ENCODE peak calls at places on chromosomes 2 and 18, in five cellular contexts. H, F, Z, I and B are unnamed samples.

GRCh38 chr2:211128287-211128686 is 571.9 kb downstream of the CPS1 start:
- DNase-seq in H (no peak), F (peak; percentile 30), Z (peak; percentile 20), I (peak; percentile 54), B (no peak)

GRCh38 chr2:232929303-232930123 is 59.4 kb downstream of the SNORC start:
- DNase-seq in H (no peak), F (no peak), Z (no peak), I (no peak), B (no peak)

GRCh38 chr2:180456811-180457210 is 449.7 kb upstream of the CWC22 start:
- DNase-seq in H (no peak), F (no peak), Z (no peak), I (no peak), B (no peak)

GRCh38 chr2:240155080-240156025 is 14.9 kb upstream of the OTOS start:
- DNase-seq in H (no peak), F (no peak), Z (no peak), I (no peak), B (peak; percentile 64)

GRCh38 chr18:59910967-59911366 is 11.2 kb downstream of the PMAIP1 start:
- DNase-seq in H (no peak), F (no peak), Z (no peak), I (no peak), B (no peak)

GRCh38 chr2:42878581-42878980 is 86.2 kb upstream of the HAAO start:
- DNase-seq in H (peak; percentile 16), F (no peak), Z (peak; percentile 56), I (no peak), B (no peak)

GRCh38 chr2:54009549-54009948 is 38.8 kb upstream of the PSME4 start:
- DNase-seq in H (peak; percentile 20), F (no peak), Z (no peak), I (no peak), B (no peak)

GRCh38 chr2:121545257-121545656 is 14.6 kb downstream of the RNU4ATAC start:
- DNase-seq in H (no peak), F (no peak), Z (no peak), I (no peak), B (no peak)

GRCh38 chr2:118177318-118177717 is 89.0 kb downstream of the INSIG2 start:
- DNase-seq in H (no peak), F (no peak), Z (no peak), I (no peak), B (no peak)

GRCh38 chr2:201180010-201180409 is 2.9 kb upstream of the CASP10 start:
- DNase-seq in H (no peak), F (no peak), Z (no peak), I (no peak), B (no peak)

GRCh38 chr2:71778514-71779305 is 325.3 kb downstream of the DYSF start:
- DNase-seq in H (no peak), F (peak; percentile 22), Z (no peak), I (peak; percentile 51), B (no peak)

GRCh38 chr2:71782323-71782722 is 329.0 kb downstream of the DYSF start:
- DNase-seq in H (no peak), F (no peak), Z (no peak), I (no peak), B (no peak)

GRCh38 chr2:71781695-71782228 is 328.4 kb downstream of the DYSF start:
- DNase-seq in H (no peak), F (no peak), Z (no peak), I (no peak), B (no peak)

GRCh38 chr2:71779306-71779855 is 326.0 kb downstream of the DYSF start:
- DNase-seq in H (no peak), F (no peak), Z (no peak), I (no peak), B (no peak)

DNA sequence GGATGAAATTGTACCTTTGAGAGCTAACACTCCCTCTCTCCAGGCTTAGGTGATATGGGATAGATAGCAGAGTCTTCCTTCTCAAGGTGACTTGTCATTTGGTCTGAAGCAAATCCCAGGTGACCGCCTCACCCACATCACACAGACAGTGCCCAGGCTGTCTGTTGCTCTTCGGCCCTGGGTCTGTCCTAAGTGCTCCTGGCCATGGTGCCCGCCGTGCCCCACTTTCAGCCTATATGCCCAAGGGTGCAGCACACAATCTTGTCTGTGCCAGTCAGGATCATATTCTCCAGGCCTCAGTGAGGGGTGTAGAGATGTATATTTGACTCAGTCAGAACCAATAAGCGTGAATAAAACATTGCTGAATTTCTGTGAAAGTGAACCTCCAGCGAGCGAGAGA is 326.8 kb downstream of the DYSF start:
- DNase-seq in H (no peak), F (no peak), Z (no peak), I (no peak), B (no peak)
- H3K4me3 ChIP-seq in H (no peak overlapping the region), F (no peak overlapping the region), Z (no peak overlapping the region), I (no peak overlapping the region), B (no peak overlapping the region)

DNA sequence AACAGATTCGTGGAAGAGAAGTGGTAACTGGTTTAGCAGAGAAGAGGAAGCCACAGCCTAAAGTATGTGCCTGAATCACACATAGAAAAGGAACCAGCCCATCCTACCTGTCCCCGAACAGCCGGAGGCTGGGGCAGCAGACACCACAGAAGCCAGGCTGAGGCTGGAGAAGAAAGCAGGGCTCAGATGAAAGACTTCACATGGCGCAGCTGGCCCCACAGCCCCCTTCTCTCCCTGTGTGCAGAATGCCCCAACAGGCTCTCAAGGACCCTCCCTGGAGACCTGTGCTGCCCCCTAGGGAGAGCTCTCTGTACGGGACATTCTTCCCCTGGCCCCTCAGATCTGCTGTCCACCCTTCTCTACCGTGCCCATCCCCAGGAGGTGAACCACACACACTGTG is 83.5 kb upstream of the RAB12 start:
- DNase-seq in H (no peak), F (peak; percentile 69), Z (no peak), I (no peak), B (peak; percentile 50)
- TF ChIP-seq CTCF in H (peak; percentile 11), F (peak; percentile 71), Z (peak; percentile 38), I (peak; percentile 50), B (peak; percentile 43)

GRCh38 chr2:57126410-57126809 is 920.2 kb upstream of the VRK2 start:
- DNase-seq in H (no peak), F (peak; percentile 7), Z (no peak), I (no peak), B (peak; percentile 7)
- H2AFZ ChIP-seq in H (no peak overlapping the region), F (peak overlapping the region; percentile 64), Z (no peak overlapping the region), I (no peak overlapping the region), B (no peak overlapping the region)

GRCh38 chr2:86789687-86790133 is 1.0 kb downstream of the CD8A start:
- DNase-seq in H (no peak), F (peak; percentile 48), Z (no peak), I (no peak), B (no peak)
- H3K4me3 ChIP-seq in H (no peak overlapping the region), F (peak overlapping the region; percentile 57), Z (no peak overlapping the region), I (no peak overlapping the region), B (peak overlapping the region; percentile 13)

GRCh38 chr2:236521556-236521955 is 48.1 kb upstream of the ACKR3 start:
- DNase-seq in H (no peak), F (no peak), Z (no peak), I (no peak), B (no peak)
- TF ChIP-seq CTCF in H (no peak), F (no peak), Z (no peak), I (no peak), B (no peak)

DNA sequence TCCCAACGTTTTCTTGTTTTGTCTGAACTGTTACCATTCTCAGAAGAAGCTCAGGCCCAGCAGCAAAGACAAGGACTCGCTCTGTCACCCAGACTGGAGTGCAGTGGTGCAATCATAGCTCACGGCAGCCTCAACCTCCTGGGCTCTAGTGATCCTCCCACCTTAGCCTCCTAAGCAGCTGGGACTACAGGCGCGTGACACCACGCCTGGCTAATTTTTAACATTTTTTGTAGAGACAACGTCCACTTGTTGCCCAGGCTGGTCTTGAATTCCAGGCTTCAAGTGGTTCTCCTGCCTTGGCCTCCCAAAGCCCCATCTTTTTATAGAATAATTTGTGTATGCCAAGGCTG is 2.0 kb upstream of the SMYD5 start:
- DNase-seq in H (no peak), F (no peak), Z (no peak), I (no peak), B (no peak)
- H2AFZ ChIP-seq in H (no peak overlapping the region), F (no peak overlapping the region), Z (peak overlapping the region; percentile 18), I (no peak overlapping the region), B (no peak overlapping the region)

GRCh38 chr2:161425966-161426365 is 9.9 kb downstream of the TBR1 start:
- DNase-seq in H (no peak), F (no peak), Z (no peak), I (no peak), B (no peak)

GRCh38 chr2:161426416-161426787 is 10.3 kb downstream of the TBR1 start:
- DNase-seq in H (no peak), F (peak; percentile 28), Z (no peak), I (no peak), B (peak; percentile 34)

GRCh38 chr2:161423351-161424178 is 7.5 kb downstream of the TBR1 start:
- DNase-seq in H (no peak), F (peak; percentile 69), Z (no peak), I (no peak), B (peak; percentile 75)

GRCh38 chr2:161424179-161424763 is 8.2 kb downstream of the TBR1 start:
- DNase-seq in H (no peak), F (peak; percentile 78), Z (no peak), I (no peak), B (peak; percentile 22)

DNA sequence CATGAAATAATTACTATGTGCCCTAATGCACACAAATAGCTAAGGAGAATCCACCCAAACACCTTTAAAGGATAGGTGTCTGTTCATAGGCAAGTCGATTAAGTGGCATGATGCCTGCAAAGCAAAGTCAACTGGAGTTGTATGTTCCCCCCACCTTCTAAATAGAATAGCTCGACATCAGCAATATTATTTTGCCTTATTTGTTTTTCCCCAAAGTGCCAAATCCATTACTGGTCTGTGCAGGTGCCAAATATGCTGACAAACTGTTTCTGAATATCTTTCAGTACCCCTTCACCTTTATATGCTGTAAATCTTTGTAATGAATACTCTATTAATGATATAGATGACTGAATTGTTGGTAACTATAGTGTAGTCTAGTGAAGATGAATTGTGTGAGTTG is 8.9 kb downstream of the TBR1 start:
- DNase-seq in H (no peak), F (no peak), Z (no peak), I (no peak), B (no peak)
- H3K4me3 ChIP-seq in H (no peak overlapping the region), F (no peak overlapping the region), Z (no peak overlapping the region), I (no peak overlapping the region), B (no peak overlapping the region)

DNA sequence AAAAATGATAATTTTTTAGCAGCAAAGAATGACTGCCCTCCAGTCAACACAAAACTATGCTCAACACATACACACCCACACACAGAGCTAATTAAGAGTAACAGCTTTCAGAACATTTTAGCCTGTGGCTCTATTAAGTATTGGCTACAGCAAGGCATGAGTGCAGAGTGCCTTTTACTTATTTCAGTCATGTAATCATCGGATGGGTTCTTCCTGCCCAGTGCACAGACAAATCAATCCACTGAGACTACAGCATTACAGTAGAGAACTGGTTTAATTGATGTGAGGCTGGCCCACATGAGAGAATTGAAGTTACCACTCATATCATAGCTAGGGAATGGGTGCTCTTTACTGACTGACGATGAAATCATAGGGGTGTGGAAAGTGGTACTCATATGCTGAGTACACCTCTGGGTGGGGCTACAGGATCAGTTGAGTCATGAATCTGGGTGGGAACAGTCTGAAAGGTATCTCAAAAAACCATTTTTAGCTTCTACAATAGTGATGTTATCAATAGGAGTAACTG is 241.0 kb downstream of the FSIP2 start:
- DNase-seq in H (no peak), F (peak; percentile 34), Z (peak; percentile 95), I (peak; percentile 92), B (no peak)
- TF ChIP-seq CTCF in H (no peak), F (peak; percentile 77), Z (no peak), I (peak; percentile 56), B (peak; percentile 9)

GRCh38 chr2:70248810-70249438 is 496 bp upstream of the TIA1 start:
- DNase-seq in H (no peak), F (peak; percentile 84), Z (no peak), I (peak; percentile 95), B (peak; percentile 88)
- H2AFZ ChIP-seq in H (no peak overlapping the region), F (no peak overlapping the region), Z (peak overlapping the region; percentile 96), I (peak overlapping the region; percentile 88), B (peak overlapping the region; percentile 85)